ENCODE peak calls at places on chromosome 4, in seven cellular contexts. C, V, H, O, L, G and J are unnamed samples.

GRCh38 chr4:123102897-123103489 is 180.6 kb upstream of the NUDT6 start:
- DNase-seq in L (no peak), V (no peak), H (peak; percentile 28), C (peak; percentile 47), G (no peak), O (no peak), J (no peak)

GRCh38 chr4:52001616-52002015 is 18.5 kb downstream of the LRRC66 start:
- DNase-seq in L (no peak), C (no peak), V (no peak), H (no peak), G (no peak), O (no peak), J (no peak)

GRCh38 chr4:146844761-146845160 is 100.9 kb downstream of the TTC29 start:
- DNase-seq in C (no peak), L (no peak), H (no peak), O (no peak), V (no peak), G (no peak), J (no peak)

GRCh38 chr4:148962539-148963290 is 520.5 kb upstream of the NR3C2 start:
- DNase-seq in C (no peak), L (no peak), O (no peak), H (no peak), G (no peak), V (no peak), J (no peak)

GRCh38 chr4:163264934-163265333 is 67.5 kb downstream of the NPY1R start:
- DNase-seq in L (no peak), C (no peak), H (no peak), V (no peak), O (no peak), G (no peak), J (no peak)

GRCh38 chr4:70183168-70183939 is 12.2 kb upstream of the ODAM start:
- DNase-seq in V (peak; percentile 34), O (no peak), H (peak; percentile 1), C (peak; percentile 29), G (no peak), L (no peak), J (no peak)

GRCh38 chr4:2799444-2799911 is 6.6 kb downstream of the SH3BP2 start:
- DNase-seq in L (no peak), O (peak; percentile 23), G (no peak), H (no peak), V (no peak), C (no peak), J (peak; percentile 63)

GRCh38 chr4:31360786-31361185 is 640.6 kb downstream of the PCDH7 start:
- DNase-seq in G (no peak), L (no peak), C (no peak), O (no peak), V (no peak), H (peak; percentile 89), J (no peak)

GRCh38 chr4:168509786-168510185 is 12.9 kb downstream of the PALLD start:
- DNase-seq in O (no peak), L (no peak), G (no peak), V (no peak), H (peak; percentile 38), C (no peak), J (no peak)